ENCODE peak calls at places on chromosomes 2 and 18, in six cellular contexts. D, T, E, Q, S and W are unnamed samples. For H3K4me1 and H3K27me3, the result is how much of the 10 kb centered on the place peaks cover.

GRCh38 chr2:67322361-67323001 is 74.7 kb upstream of the ETAA1 start:
- DNase-seq in S (peak), E (peak), Q (no peak), T (peak), D (peak), W (no peak)

GRCh38 chr18:63844254-63844653 is 43.3 kb upstream of the SERPINB2 start:
- DNase-seq in D (no peak), T (no peak), S (no peak), E (no peak), Q (no peak), W (no peak)

GRCh38 chr2:127650041-127650784 is 4.3 kb downstream of the GPR17 start:
- DNase-seq in E (no peak), Q (no peak), T (peak), D (no peak), S (peak), W (no peak)

GRCh38 chr2:204909791-204910190 is 364.5 kb downstream of the PARD3B start:
- DNase-seq in D (no peak), T (no peak), S (no peak), Q (no peak), E (no peak), W (no peak)

GRCh38 chr2:65300134-65300771 is 72.6 kb downstream of the ACTR2 start:
- DNase-seq in E (peak), T (peak), Q (peak), D (peak), S (no peak), W (peak)

GRCh38 chr2:200159366-200159720 is 147.2 kb upstream of the SPATS2L start:
- DNase-seq in Q (no peak), S (no peak), D (no peak), E (no peak), T (no peak), W (peak)

GRCh38 chr2:98720286-98720685 is 10.6 kb downstream of the MGAT4A start:
- DNase-seq in S (no peak), D (no peak), T (no peak), Q (no peak), E (no peak), W (no peak)

GRCh38 chr2:159091981-159092380 is 123.5 kb downstream of the TANC1 start:
- DNase-seq in T (no peak), S (no peak), E (peak), Q (no peak), D (no peak), W (no peak)

GRCh38 chr2:21559354-21559753 is 435.6 kb downstream of the TDRD15 start:
- DNase-seq in D (no peak), E (no peak), T (no peak), S (no peak), Q (no peak), W (no peak)

GRCh38 chr2:205712983-205713531 is 30.8 kb downstream of the NRP2 start:
- DNase-seq in S (no peak), Q (no peak), E (no peak), T (no peak), D (no peak), W (no peak)

GRCh38 chr2:100161940-100162620 is 19.7 kb upstream of the AFF3 start:
- DNase-seq in Q (no peak), D (no peak), S (no peak), T (no peak), E (peak), W (no peak)

GRCh38 chr2:237427807-237428506 is 14.0 kb upstream of the COL6A3 start:
- DNase-seq in E (no peak), Q (no peak), S (no peak), T (no peak), D (no peak), W (no peak)

GRCh38 chr2:182173944-182174622 is 188.4 kb downstream of the PPP1R1C start:
- DNase-seq in E (no peak), T (no peak), Q (no peak), S (no peak), D (no peak), W (no peak)

GRCh38 chr2:187499941-187500532 is 52.0 kb upstream of the CALCRL start:
- DNase-seq in T (peak), Q (peak), E (peak), D (peak), S (peak), W (no peak)

GRCh38 chr2:112182581-112183034 is 44.4 kb downstream of the FBLN7 start:
- DNase-seq in Q (no peak), S (no peak), E (no peak), D (no peak), T (no peak), W (no peak)

GRCh38 chr2:30684996-30685395 is 122.2 kb downstream of the CAPN13 start:
- DNase-seq in S (no peak), Q (no peak), D (no peak), E (no peak), T (peak), W (peak)

GRCh38 chr2:12769492-12770105 is 52.9 kb downstream of the TRIB2 start:
- DNase-seq in D (peak), T (peak), Q (no peak), E (no peak), S (no peak), W (peak)

DNA sequence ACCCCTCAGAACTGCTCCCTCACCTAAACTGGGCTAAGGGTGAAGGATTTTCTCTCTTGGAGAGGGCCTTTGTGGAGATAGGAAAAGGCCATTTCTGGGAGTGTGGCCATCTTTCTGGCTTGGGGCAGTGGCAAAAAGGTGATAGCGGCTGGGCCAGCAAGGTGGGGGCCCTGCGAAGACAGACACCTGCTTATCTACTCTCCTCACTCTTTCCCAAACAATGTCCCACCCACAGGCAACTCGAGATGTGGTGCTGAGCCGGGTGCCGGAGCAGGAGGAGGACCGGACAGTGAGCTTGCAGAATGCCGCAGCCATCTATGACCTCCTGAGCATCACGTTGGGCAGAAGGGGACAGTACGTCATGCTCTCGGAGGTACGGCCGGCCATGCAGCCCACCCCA is 90.1 kb upstream of the MCFD2 start:
- DNase-seq in T (no peak), E (no peak), S (no peak), D (no peak), Q (no peak), W (no peak)
- TF ChIP-seq EP300 in T (no peak), E (no peak), S (no peak), D (no peak), Q (no peak), W (no peak)

GRCh38 chr2:47070920-47071824 is 83.9 kb downstream of the STPG4 start:
- DNase-seq in D (peak), T (peak), Q (peak), S (peak), E (peak), W (peak)
- H3K4me1 ChIP-seq in D (under half), T (half or more), Q (half or more), S (half or more), E (half or more), W (half or more)

GRCh38 chr2:222283634-222284033 is 15.2 kb downstream of the PAX3 start:
- DNase-seq in D (no peak), Q (no peak), T (no peak), E (no peak), S (no peak), W (no peak)
- H3K27me3 ChIP-seq in D (under half), Q (half or more), T (under half), E (under half), S (under half), W (under half)

GRCh38 chr2:104787298-104788065 is 66.4 kb upstream of the POU3F3 start:
- DNase-seq in Q (no peak), D (no peak), E (no peak), S (no peak), T (no peak), W (peak)

GRCh38 chr2:104793971-104794370 is 59.9 kb upstream of the POU3F3 start:
- DNase-seq in Q (no peak), T (no peak), E (no peak), D (no peak), S (no peak), W (no peak)

GRCh38 chr2:104788721-104789446 is 65.0 kb upstream of the POU3F3 start:
- DNase-seq in E (no peak), D (no peak), Q (no peak), S (no peak), T (no peak), W (peak)

GRCh38 chr2:104790901-104791495 is 62.9 kb upstream of the POU3F3 start:
- DNase-seq in E (no peak), Q (no peak), S (no peak), T (no peak), D (no peak), W (no peak)

GRCh38 chr2:104790100-104790811 is 63.7 kb upstream of the POU3F3 start:
- DNase-seq in Q (no peak), E (no peak), D (no peak), T (no peak), S (no peak), W (peak)
- TF ChIP-seq EP300 in Q (no peak), E (no peak), D (no peak), T (no peak), S (no peak), W (no peak)

DNA sequence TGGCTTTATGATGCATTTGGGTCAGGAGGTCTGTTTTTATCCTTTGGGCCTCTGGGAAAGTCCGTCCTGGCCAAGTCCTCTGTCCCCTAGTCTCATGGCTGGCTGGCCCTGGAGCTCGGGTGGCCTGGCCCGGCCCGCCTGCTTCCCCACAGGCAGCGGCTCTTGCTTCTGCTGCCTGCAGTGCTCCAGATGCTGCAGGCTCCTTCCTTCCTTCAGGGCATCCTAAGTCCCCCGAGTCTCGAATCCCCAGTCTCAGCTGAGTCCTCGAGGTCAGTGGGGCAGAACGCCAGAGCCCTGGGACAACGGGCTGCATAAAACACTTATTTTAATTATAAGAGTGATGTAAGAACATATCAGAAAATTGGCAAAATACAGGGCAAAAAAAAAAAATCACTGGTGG is 71.2 kb downstream of the HPCAL1 start:
- DNase-seq in T (no peak), Q (no peak), D (no peak), S (no peak), E (no peak), W (no peak)
- H3K4me1 ChIP-seq in T (under half), Q (half or more), D (under half), S (under half), E (under half), W (under half)

GRCh38 chr18:52045946-52046345 is 294.1 kb upstream of the DCC start:
- DNase-seq in E (no peak), S (no peak), T (no peak), Q (no peak), D (no peak), W (no peak)

GRCh38 chr18:52046842-52047241 is 293.2 kb upstream of the DCC start:
- DNase-seq in S (no peak), T (no peak), E (no peak), D (no peak), Q (no peak), W (no peak)
- H3K27me3 ChIP-seq in S (under half), T (under half), E (under half), D (under half), Q (under half), W (under half)